ENCODE peak calls at places on chromosomes 3 and 15, in four cellular contexts. M, U, N and P are unnamed samples.

GRCh38 chr3:18982920-18983319 is 165.4 kb upstream of the KCNH8 start:
- DNase-seq in M (no peak), U (no peak), N (no peak), P (no peak)

GRCh38 chr15:29045717-29046116 is 159.9 kb downstream of the APBA2 start:
- DNase-seq in M (no peak), U (no peak), N (no peak), P (no peak)

GRCh38 chr3:136984837-136985236 is 27.1 kb downstream of the IL20RB start:
- DNase-seq in M (no peak), U (no peak), N (no peak), P (no peak)

GRCh38 chr15:80530737-80531365 is 126.7 kb downstream of the ARNT2 start:
- DNase-seq in M (no peak), U (no peak), N (no peak), P (no peak)

GRCh38 chr3:153038779-153039178 is 123.2 kb upstream of the RAP2B start:
- DNase-seq in M (no peak), U (no peak), N (peak), P (no peak)

GRCh38 chr15:57485869-57486268 is 105.8 kb upstream of the MYZAP start:
- DNase-seq in M (no peak), U (no peak), N (peak), P (no peak)

GRCh38 chr3:28576590-28577220 is 228.1 kb upstream of the AZI2 start:
- DNase-seq in M (no peak), U (no peak), N (no peak), P (no peak)

GRCh38 chr3:128878011-128878457 is 1.4 kb upstream of the ACAD9 start:
- DNase-seq in M (no peak), U (no peak), N (no peak), P (no peak)

GRCh38 chr15:77527164-77527778 is 105.4 kb downstream of the LINGO1 start:
- DNase-seq in M (peak), U (no peak), N (no peak), P (no peak)

GRCh38 chr15:29749365-29750086 is 72.7 kb downstream of the TJP1 start:
- DNase-seq in M (no peak), U (no peak), N (no peak), P (no peak)

GRCh38 chr15:90082140-90082713 is 20.0 kb downstream of the IDH2 start:
- DNase-seq in M (no peak), U (no peak), N (no peak), P (no peak)

GRCh38 chr3:10008588-10009344 is 17.5 kb upstream of the FANCD2 start:
- DNase-seq in M (peak), U (peak), N (peak), P (peak)

GRCh38 chr3:69411331-69411730 is 25.4 kb upstream of the FRMD4B start:
- DNase-seq in M (no peak), U (no peak), N (peak), P (no peak)

GRCh38 chr3:12990781-12991480 is 82.3 kb downstream of the IQSEC1 start:
- DNase-seq in M (no peak), U (no peak), N (no peak), P (no peak)

GRCh38 chr3:178513539-178514410 is 22.5 kb upstream of the KCNMB2 start:
- DNase-seq in M (no peak), U (no peak), N (no peak), P (no peak)

GRCh38 chr3:123151251-123151705 is 50.5 kb upstream of the SEC22A start:
- DNase-seq in M (no peak), U (no peak), N (no peak), P (peak)

GRCh38 chr3:100882571-100882981 is 110.6 kb downstream of the ABI3BP start:
- DNase-seq in M (no peak), U (no peak), N (peak), P (no peak)

GRCh38 chr15:71301958-71302621 is 186.8 kb downstream of the THSD4 start:
- DNase-seq in M (no peak), U (no peak), N (no peak), P (no peak)

GRCh38 chr3:186644683-186645082 is 4.5 kb downstream of the FETUB start:
- DNase-seq in M (no peak), U (no peak), N (no peak), P (peak)

GRCh38 chr3:195558602-195559001 is 15.5 kb upstream of the PPP1R2 start:
- DNase-seq in M (no peak), U (no peak), N (peak), P (no peak)